ENCODE peak calls at places on chromosome 11, in seven cellular contexts. One of them, this sample, is unnamed.

GRCh38 chr11:110131386-110132123 is 38.4 kb downstream of the ZC3H12C start:
- DNase-seq in epithelial cell of esophagus: peak
- DNase-seq in coronary artery: no peak
- DNase-seq in brain microvascular endothelial cell: no peak
- DNase-seq in prostate gland: no peak
- DNase-seq in LNCaP clone FGC: peak
- DNase-seq in BJ: no peak
- DNase-seq in this sample: no peak

GRCh38 chr11:7520981-7521487 is 7.2 kb downstream of the PPFIBP2 start:
- DNase-seq in epithelial cell of esophagus: no peak
- DNase-seq in coronary artery: no peak
- DNase-seq in brain microvascular endothelial cell: no peak
- DNase-seq in prostate gland: no peak
- DNase-seq in LNCaP clone FGC: no peak
- DNase-seq in BJ: no peak
- DNase-seq in this sample: no peak

GRCh38 chr11:112159098-112159761 is 4.7 kb downstream of the IL18 start:
- DNase-seq in epithelial cell of esophagus: no peak
- DNase-seq in coronary artery: no peak
- DNase-seq in brain microvascular endothelial cell: no peak
- DNase-seq in prostate gland: no peak
- DNase-seq in LNCaP clone FGC: no peak
- DNase-seq in BJ: no peak
- DNase-seq in this sample: no peak

GRCh38 chr11:15698855-15699254 is 584.1 kb downstream of the INSC start:
- DNase-seq in epithelial cell of esophagus: no peak
- DNase-seq in coronary artery: no peak
- DNase-seq in brain microvascular endothelial cell: no peak
- DNase-seq in prostate gland: no peak
- DNase-seq in LNCaP clone FGC: no peak
- DNase-seq in BJ: no peak
- DNase-seq in this sample: no peak

GRCh38 chr11:91513734-91514133 is 710.9 kb upstream of the FAT3 start:
- DNase-seq in epithelial cell of esophagus: no peak
- DNase-seq in coronary artery: no peak
- DNase-seq in brain microvascular endothelial cell: peak
- DNase-seq in prostate gland: no peak
- DNase-seq in LNCaP clone FGC: no peak
- DNase-seq in BJ: no peak
- DNase-seq in this sample: no peak

GRCh38 chr11:67640021-67640757 is 626 bp upstream of the TBX10 start:
- DNase-seq in epithelial cell of esophagus: peak
- DNase-seq in coronary artery: no peak
- DNase-seq in brain microvascular endothelial cell: peak
- DNase-seq in prostate gland: no peak
- DNase-seq in LNCaP clone FGC: no peak
- DNase-seq in BJ: no peak
- DNase-seq in this sample: peak

GRCh38 chr11:70590356-70590991 is 192.1 kb downstream of the CTTN start:
- DNase-seq in epithelial cell of esophagus: no peak
- DNase-seq in coronary artery: no peak
- DNase-seq in brain microvascular endothelial cell: no peak
- DNase-seq in prostate gland: no peak
- DNase-seq in LNCaP clone FGC: no peak
- DNase-seq in BJ: no peak
- DNase-seq in this sample: no peak

GRCh38 chr11:75635009-75635909 is 33.6 kb downstream of the MAP6 start:
- DNase-seq in epithelial cell of esophagus: peak
- DNase-seq in coronary artery: no peak
- DNase-seq in brain microvascular endothelial cell: peak
- DNase-seq in prostate gland: no peak
- DNase-seq in LNCaP clone FGC: no peak
- DNase-seq in BJ: no peak
- DNase-seq in this sample: no peak

GRCh38 chr11:120925944-120926343 is 98.0 kb upstream of the TBCEL start:
- DNase-seq in epithelial cell of esophagus: no peak
- DNase-seq in coronary artery: no peak
- DNase-seq in brain microvascular endothelial cell: no peak
- DNase-seq in prostate gland: no peak
- DNase-seq in LNCaP clone FGC: no peak
- DNase-seq in BJ: no peak
- DNase-seq in this sample: no peak

GRCh38 chr11:12182650-12183511 is 72.5 kb downstream of the MICAL2 start:
- DNase-seq in epithelial cell of esophagus: peak
- DNase-seq in coronary artery: peak
- DNase-seq in brain microvascular endothelial cell: peak
- DNase-seq in prostate gland: no peak
- DNase-seq in LNCaP clone FGC: no peak
- DNase-seq in BJ: peak
- DNase-seq in this sample: peak

GRCh38 chr11:71194702-71195101 is 57.7 kb downstream of the SHANK2 start:
- DNase-seq in epithelial cell of esophagus: no peak
- DNase-seq in coronary artery: no peak
- DNase-seq in brain microvascular endothelial cell: no peak
- DNase-seq in prostate gland: no peak
- DNase-seq in LNCaP clone FGC: no peak
- DNase-seq in BJ: no peak
- DNase-seq in this sample: no peak

GRCh38 chr11:44631831-44632230 is 66.4 kb downstream of the CD82 start:
- DNase-seq in epithelial cell of esophagus: no peak
- DNase-seq in coronary artery: peak
- DNase-seq in brain microvascular endothelial cell: no peak
- DNase-seq in prostate gland: no peak
- DNase-seq in LNCaP clone FGC: no peak
- DNase-seq in BJ: no peak
- DNase-seq in this sample: no peak

GRCh38 chr11:130181295-130182272 is 22.0 kb downstream of the ST14 start:
- DNase-seq in epithelial cell of esophagus: peak
- DNase-seq in coronary artery: no peak
- DNase-seq in brain microvascular endothelial cell: peak
- DNase-seq in prostate gland: peak
- DNase-seq in LNCaP clone FGC: peak
- DNase-seq in BJ: no peak
- DNase-seq in this sample: peak

GRCh38 chr11:116311141-116311540 is 461.6 kb downstream of the BUD13 start:
- DNase-seq in epithelial cell of esophagus: no peak
- DNase-seq in coronary artery: no peak
- DNase-seq in brain microvascular endothelial cell: no peak
- DNase-seq in prostate gland: no peak
- DNase-seq in LNCaP clone FGC: no peak
- DNase-seq in BJ: no peak
- DNase-seq in this sample: no peak

GRCh38 chr11:116309446-116309845 is 463.3 kb downstream of the BUD13 start:
- DNase-seq in epithelial cell of esophagus: no peak
- DNase-seq in coronary artery: no peak
- DNase-seq in brain microvascular endothelial cell: no peak
- DNase-seq in prostate gland: no peak
- DNase-seq in LNCaP clone FGC: no peak
- DNase-seq in BJ: no peak
- DNase-seq in this sample: no peak

GRCh38 chr11:116310215-116310614 is 462.6 kb downstream of the BUD13 start:
- DNase-seq in epithelial cell of esophagus: no peak
- DNase-seq in coronary artery: no peak
- DNase-seq in brain microvascular endothelial cell: no peak
- DNase-seq in prostate gland: no peak
- DNase-seq in LNCaP clone FGC: no peak
- DNase-seq in BJ: no peak
- DNase-seq in this sample: no peak

GRCh38 chr11:116314012-116314411 is 458.8 kb downstream of the BUD13 start:
- DNase-seq in epithelial cell of esophagus: no peak
- DNase-seq in coronary artery: no peak
- DNase-seq in brain microvascular endothelial cell: no peak
- DNase-seq in prostate gland: no peak
- DNase-seq in LNCaP clone FGC: no peak
- DNase-seq in BJ: no peak
- DNase-seq in this sample: no peak

DNA sequence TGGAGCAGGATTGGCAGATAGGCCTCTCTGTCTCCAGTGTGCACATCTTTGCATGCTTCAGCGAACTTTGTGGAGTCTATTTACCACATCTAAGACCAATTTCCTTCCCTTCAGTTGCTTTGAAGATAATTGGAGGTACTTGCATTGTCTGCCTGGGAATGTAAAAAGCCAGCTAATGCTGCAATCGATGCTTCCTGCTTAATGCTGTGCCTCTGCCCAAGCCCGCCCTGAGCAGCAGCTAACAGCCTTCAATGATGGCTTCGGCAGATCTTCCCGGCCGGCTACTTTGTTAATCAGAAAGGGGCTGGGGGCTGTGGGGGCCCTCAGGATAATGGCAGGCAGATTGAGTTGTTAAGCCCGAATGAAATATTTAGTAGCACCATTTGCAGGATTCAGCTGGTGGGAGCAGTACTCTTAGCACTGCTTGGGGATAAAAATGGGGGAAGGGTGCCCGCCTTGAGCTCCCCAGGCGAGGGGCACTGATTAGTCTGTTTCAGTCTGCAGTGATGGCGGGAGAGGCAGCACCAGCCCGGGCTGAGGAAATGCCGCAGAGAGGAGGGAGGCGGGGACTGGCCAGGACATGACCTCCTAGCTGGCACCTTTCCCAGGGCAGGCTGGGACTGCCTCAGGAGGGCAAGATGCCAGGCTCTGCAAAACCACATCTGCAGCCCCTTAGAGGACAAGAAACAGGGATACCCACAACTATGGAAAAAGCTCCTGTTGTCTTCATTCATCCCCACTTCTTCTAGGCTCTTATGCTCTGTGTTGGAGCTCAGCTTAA is 460.0 kb downstream of the BUD13 start:
- DNase-seq in epithelial cell of esophagus: no peak
- DNase-seq in coronary artery: no peak
- DNase-seq in brain microvascular endothelial cell: no peak
- DNase-seq in prostate gland: peak
- DNase-seq in LNCaP clone FGC: peak
- DNase-seq in BJ: no peak
- DNase-seq in this sample: no peak
- TF ChIP-seq CTCF in epithelial cell of esophagus: no peak
- TF ChIP-seq CTCF in coronary artery: no peak
- TF ChIP-seq CTCF in brain microvascular endothelial cell: no peak
- TF ChIP-seq CTCF in prostate gland: no peak
- TF ChIP-seq CTCF in LNCaP clone FGC: no peak
- TF ChIP-seq CTCF in BJ: no peak
- TF ChIP-seq CTCF in this sample: no peak

GRCh38 chr11:81839016-81839415 is 894.6 kb downstream of the FAM181B start:
- DNase-seq in epithelial cell of esophagus: no peak
- DNase-seq in coronary artery: no peak
- DNase-seq in brain microvascular endothelial cell: no peak
- DNase-seq in prostate gland: no peak
- DNase-seq in LNCaP clone FGC: no peak
- DNase-seq in BJ: no peak
- DNase-seq in this sample: no peak
- TF ChIP-seq CTCF in epithelial cell of esophagus: peak
- TF ChIP-seq CTCF in coronary artery: no peak
- TF ChIP-seq CTCF in brain microvascular endothelial cell: no peak
- TF ChIP-seq CTCF in prostate gland: no peak
- TF ChIP-seq CTCF in LNCaP clone FGC: no peak
- TF ChIP-seq CTCF in BJ: no peak
- TF ChIP-seq CTCF in this sample: no peak

GRCh38 chr11:22634897-22635629 is 9.4 kb upstream of the FANCF start:
- DNase-seq in epithelial cell of esophagus: peak
- DNase-seq in coronary artery: no peak
- DNase-seq in brain microvascular endothelial cell: peak
- DNase-seq in prostate gland: no peak
- DNase-seq in LNCaP clone FGC: no peak
- DNase-seq in BJ: no peak
- DNase-seq in this sample: no peak

GRCh38 chr11:22635689-22636088 is 10.1 kb upstream of the FANCF start:
- DNase-seq in epithelial cell of esophagus: no peak
- DNase-seq in coronary artery: no peak
- DNase-seq in brain microvascular endothelial cell: no peak
- DNase-seq in prostate gland: no peak
- DNase-seq in LNCaP clone FGC: no peak
- DNase-seq in BJ: no peak
- DNase-seq in this sample: no peak

DNA sequence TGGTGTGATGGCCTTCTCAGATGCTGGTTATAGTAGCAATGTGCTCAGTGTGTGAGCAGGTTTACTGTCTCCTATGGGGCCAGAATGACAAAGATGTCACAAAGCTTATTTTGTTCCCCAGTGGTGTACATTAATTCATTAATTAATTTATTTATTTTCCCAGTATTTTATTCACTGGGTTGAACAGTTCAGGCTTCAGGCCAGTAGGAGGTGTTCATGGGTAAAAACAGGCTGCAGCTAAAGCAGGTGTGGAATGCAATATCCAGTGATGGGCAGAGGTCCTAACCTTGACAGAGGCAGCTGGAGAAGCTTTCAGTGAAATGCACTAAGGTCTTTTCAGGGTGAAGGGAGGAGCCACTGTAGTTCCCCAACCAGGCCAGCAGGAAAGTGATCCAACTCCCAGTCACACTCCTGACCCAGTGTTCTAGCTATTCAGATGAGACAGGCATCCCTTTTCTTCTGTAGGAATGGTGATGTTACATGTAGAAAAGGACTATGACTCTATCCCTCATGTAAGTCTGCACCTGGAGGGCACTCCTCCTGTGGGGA is 7.8 kb upstream of the FANCF start:
- DNase-seq in epithelial cell of esophagus: peak
- DNase-seq in coronary artery: no peak
- DNase-seq in brain microvascular endothelial cell: no peak
- DNase-seq in prostate gland: no peak
- DNase-seq in LNCaP clone FGC: no peak
- DNase-seq in BJ: no peak
- DNase-seq in this sample: no peak
- TF ChIP-seq CTCF in epithelial cell of esophagus: peak
- TF ChIP-seq CTCF in coronary artery: no peak
- TF ChIP-seq CTCF in brain microvascular endothelial cell: peak
- TF ChIP-seq CTCF in prostate gland: no peak
- TF ChIP-seq CTCF in LNCaP clone FGC: no peak
- TF ChIP-seq CTCF in BJ: peak
- TF ChIP-seq CTCF in this sample: peak

DNA sequence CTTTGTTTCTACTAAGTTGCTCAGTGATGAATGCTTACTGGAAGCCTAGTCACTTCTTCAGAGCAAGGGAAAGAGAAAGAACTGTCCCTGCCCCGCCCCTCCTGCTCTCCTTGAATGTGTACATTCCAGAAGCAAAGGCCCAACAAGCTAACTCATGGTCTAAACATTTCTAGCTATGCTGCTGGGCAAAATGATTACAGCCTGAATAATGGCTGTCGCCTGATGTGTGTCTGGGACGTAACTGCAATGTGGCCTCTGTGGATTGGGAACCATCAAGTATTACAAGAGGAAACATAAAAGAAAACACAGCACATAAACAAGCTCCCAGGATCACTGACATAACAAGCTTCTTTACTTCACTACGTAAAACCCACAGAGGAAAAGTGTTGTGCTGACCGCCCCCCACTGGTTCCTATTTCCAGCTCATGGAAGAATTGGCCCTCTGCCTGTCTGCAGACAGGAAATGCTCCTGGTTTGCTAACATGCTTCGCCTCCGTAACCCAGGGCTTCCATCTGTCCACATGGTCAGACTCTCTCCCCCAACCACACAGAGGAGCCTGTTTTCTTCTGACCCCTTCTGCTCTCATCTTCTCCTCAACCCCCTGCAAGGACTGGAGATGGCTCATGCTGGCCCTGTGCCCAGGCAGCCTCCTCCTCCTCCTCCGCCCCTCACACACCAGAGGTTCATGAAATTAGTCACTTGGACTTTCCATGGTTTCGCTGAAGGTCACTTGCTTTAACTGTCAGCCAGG is 187.2 kb downstream of the MAML2 start:
- DNase-seq in epithelial cell of esophagus: peak
- DNase-seq in coronary artery: peak
- DNase-seq in brain microvascular endothelial cell: peak
- DNase-seq in prostate gland: peak
- DNase-seq in LNCaP clone FGC: no peak
- DNase-seq in BJ: peak
- DNase-seq in this sample: peak
- TF ChIP-seq CTCF in epithelial cell of esophagus: peak
- TF ChIP-seq CTCF in coronary artery: no peak
- TF ChIP-seq CTCF in brain microvascular endothelial cell: peak
- TF ChIP-seq CTCF in prostate gland: no peak
- TF ChIP-seq CTCF in LNCaP clone FGC: no peak
- TF ChIP-seq CTCF in BJ: peak
- TF ChIP-seq CTCF in this sample: peak

This sample was measured in HFFc6.